ENCODE peak calls at places on chromosomes 4 and X, in nine cellular contexts. N, O, Y, M, B, K, W, J and T are unnamed samples. For H3K27me3, the result is how much of the 10 kb centered on the place peaks cover.

GRCh38 chrX:20354505-20354904 is 87.8 kb upstream of the RPS6KA3 start:
- DNase-seq in O (no peak), Y (no peak), J (no peak), B (no peak), W (no peak), M (no peak), N (no peak), K (no peak), T (no peak)

GRCh38 chrX:115582871-115583729 is 22.1 kb downstream of the PLS3 start:
- DNase-seq in N (no peak), W (no peak), K (no peak), Y (peak), M (no peak), B (no peak), O (no peak), J (no peak), T (no peak)

GRCh38 chr4:47050986-47051725 is 19.8 kb downstream of the GABRB1 start:
- DNase-seq in Y (no peak), N (no peak), B (no peak), W (no peak), O (no peak), K (no peak), J (no peak), M (no peak), T (no peak)

GRCh38 chr4:156137971-156138581 is 184.4 kb upstream of the CTSO start:
- DNase-seq in Y (no peak), W (no peak), O (no peak), N (no peak), J (no peak), B (no peak), K (no peak), M (no peak), T (no peak)

GRCh38 chr4:133594246-133595207 is 445.4 kb downstream of the PCDH10 start:
- DNase-seq in M (no peak), O (no peak), K (no peak), N (no peak), B (no peak), W (no peak), J (no peak), Y (peak), T (no peak)

GRCh38 chr4:16516796-16517413 is 290.6 kb upstream of the TAPT1 start:
- DNase-seq in N (no peak), W (no peak), Y (peak), J (peak), O (peak), M (peak), K (peak), B (no peak), T (no peak)

GRCh38 chr4:184400375-184400870 is 73.9 kb downstream of the IRF2 start:
- DNase-seq in Y (peak), B (no peak), N (no peak), M (no peak), K (no peak), J (no peak), O (peak), W (no peak), T (no peak)

GRCh38 chrX:17242470-17242869 is 132.5 kb upstream of the NHS start:
- DNase-seq in O (peak), K (no peak), B (no peak), M (peak), J (peak), Y (peak), N (no peak), W (no peak), T (no peak)

GRCh38 chrX:1468250-1468772 is 15.6 kb upstream of the ASMTL start:
- DNase-seq in O (no peak), K (no peak), B (peak), M (no peak), Y (no peak), W (peak), J (no peak), N (no peak), T (no peak)

GRCh38 chrX:81377329-81377728 is 175.4 kb downstream of the SH3BGRL start:
- DNase-seq in K (no peak), J (no peak), N (no peak), W (no peak), O (no peak), M (no peak), Y (peak), B (no peak), T (no peak)

GRCh38 chr4:19675172-19675811 is 576.4 kb upstream of the SLIT2 start:
- DNase-seq in M (no peak), K (no peak), B (no peak), N (no peak), W (no peak), O (no peak), Y (peak), J (no peak), T (no peak)

GRCh38 chrX:119481218-119481875 is 13.1 kb downstream of the SLC25A5 start:
- DNase-seq in N (peak), W (no peak), O (peak), K (no peak), J (no peak), B (no peak), M (no peak), Y (no peak), T (no peak)

GRCh38 chr4:13642163-13642562 is 14.6 kb upstream of the BOD1L1 start:
- DNase-seq in M (no peak), B (no peak), J (no peak), N (no peak), Y (peak), W (no peak), K (no peak), O (no peak), T (no peak)

GRCh38 chr4:57777871-57778270 is 667.7 kb upstream of the IGFBP7 start:
- DNase-seq in W (no peak), Y (no peak), B (no peak), M (no peak), K (no peak), J (no peak), N (no peak), O (no peak), T (no peak)

GRCh38 chrX:154373340-154374306 is 811 bp downstream of the FLNA start:
- DNase-seq in O (peak), Y (peak), M (peak), W (no peak), N (no peak), K (peak), B (no peak), J (peak), T (no peak)

GRCh38 chr4:165715989-165716388 is 157.0 kb upstream of the TLL1 start:
- DNase-seq in N (no peak), O (no peak), B (no peak), M (no peak), W (no peak), J (no peak), K (no peak), Y (no peak), T (no peak)

GRCh38 chr4:48139688-48140087 is 5.6 kb upstream of the TXK start:
- DNase-seq in Y (peak), K (no peak), J (no peak), W (no peak), M (no peak), B (no peak), N (no peak), O (no peak), T (no peak)

GRCh38 chrX:55008571-55009358 is 8.6 kb downstream of the APEX2 start:
- DNase-seq in Y (peak), N (no peak), K (no peak), W (no peak), B (no peak), M (no peak), O (no peak), J (no peak), T (no peak)

GRCh38 chr4:108825737-108826136 is 62.9 kb upstream of the ETNPPL start:
- DNase-seq in W (no peak), J (no peak), O (no peak), B (no peak), K (no peak), Y (no peak), N (no peak), M (no peak), T (no peak)

GRCh38 chr4:87250294-87250693 is 29.9 kb upstream of the KLHL8 start:
- DNase-seq in B (no peak), O (no peak), K (no peak), M (no peak), W (no peak), J (no peak), N (no peak), Y (no peak), T (no peak)

GRCh38 chrX:77446029-77446585 is 1.1 kb upstream of the FGF16 start:
- DNase-seq in K (no peak), W (no peak), M (peak), O (no peak), N (peak), B (peak), Y (no peak), J (no peak), T (no peak)

GRCh38 chrX:149372861-149373260 is 132.2 kb downstream of the IDS start:
- DNase-seq in J (no peak), Y (no peak), M (no peak), B (no peak), K (no peak), O (no peak), N (no peak), W (no peak), T (no peak)

GRCh38 chr4:55215087-55215486 is 89.7 kb upstream of the KDR start:
- DNase-seq in K (no peak), J (no peak), Y (no peak), O (no peak), N (no peak), M (no peak), B (no peak), W (no peak), T (no peak)

GRCh38 chr4:169033660-169034059 is 23.6 kb upstream of the CBR4 start:
- DNase-seq in O (no peak), M (no peak), Y (no peak), J (no peak), N (no peak), B (no peak), W (no peak), K (no peak), T (no peak)

GRCh38 chrX:1649623-1650022 is 34.8 kb downstream of the ASMT start:
- DNase-seq in O (no peak), N (no peak), M (no peak), Y (no peak), K (no peak), W (no peak), J (peak), B (no peak), T (no peak)

GRCh38 chrX:10549280-10549679 is 71.1 kb downstream of the MID1 start:
- DNase-seq in O (no peak), W (no peak), Y (no peak), J (no peak), K (no peak), B (no peak), M (no peak), N (no peak), T (no peak)

GRCh38 chr4:136925203-136925602 is 607.1 kb downstream of the PCDH18 start:
- DNase-seq in Y (no peak), O (no peak), J (no peak), M (no peak), W (no peak), K (no peak), B (no peak), N (no peak), T (no peak)

GRCh38 chrX:50684871-50685270 is 129.1 kb downstream of the SHROOM4 start:
- DNase-seq in M (no peak), N (no peak), O (no peak), J (no peak), B (no peak), W (no peak), K (no peak), Y (no peak), T (no peak)

GRCh38 chr4:69748176-69748575 is 12.2 kb downstream of the SULT1B1 start:
- DNase-seq in N (no peak), O (no peak), J (no peak), Y (no peak), M (no peak), K (no peak), B (no peak), W (no peak), T (no peak)

GRCh38 chr4:13240066-13240465 is 244.1 kb downstream of the RAB28 start:
- DNase-seq in N (no peak), W (no peak), M (no peak), Y (no peak), B (no peak), J (no peak), K (no peak), O (no peak), T (no peak)

GRCh38 chrX:17376381-17377046 is 1.5 kb downstream of the NHS start:
- DNase-seq in O (no peak), B (peak), W (no peak), M (peak), N (peak), J (no peak), K (peak), Y (no peak), T (no peak)

GRCh38 chrX:126137899-126138298 is 28.2 kb downstream of the DCAF12L2 start:
- DNase-seq in B (no peak), K (no peak), O (no peak), J (no peak), Y (no peak), W (no peak), M (no peak), N (no peak), T (no peak)

GRCh38 chrX:19566359-19567141 is 51.2 kb upstream of the MAP3K15 start:
- DNase-seq in M (no peak), W (no peak), B (no peak), K (no peak), Y (peak), J (no peak), N (no peak), O (peak), T (no peak)

GRCh38 chr4:52883183-52883621 is 21.1 kb downstream of the RASL11B start:
- DNase-seq in B (no peak), K (no peak), J (no peak), M (no peak), N (no peak), W (no peak), Y (no peak), O (no peak), T (no peak)

GRCh38 chrX:11619426-11619825 is 46.3 kb downstream of the ARHGAP6 start:
- DNase-seq in Y (peak), N (no peak), J (no peak), K (no peak), B (no peak), O (no peak), M (peak), W (no peak), T (no peak)
- TF ChIP-seq POLR2A in Y (no peak), N (no peak), J (no peak), K (no peak), B (no peak), O (no peak), M (no peak), W (no peak), T (no peak)

DNA sequence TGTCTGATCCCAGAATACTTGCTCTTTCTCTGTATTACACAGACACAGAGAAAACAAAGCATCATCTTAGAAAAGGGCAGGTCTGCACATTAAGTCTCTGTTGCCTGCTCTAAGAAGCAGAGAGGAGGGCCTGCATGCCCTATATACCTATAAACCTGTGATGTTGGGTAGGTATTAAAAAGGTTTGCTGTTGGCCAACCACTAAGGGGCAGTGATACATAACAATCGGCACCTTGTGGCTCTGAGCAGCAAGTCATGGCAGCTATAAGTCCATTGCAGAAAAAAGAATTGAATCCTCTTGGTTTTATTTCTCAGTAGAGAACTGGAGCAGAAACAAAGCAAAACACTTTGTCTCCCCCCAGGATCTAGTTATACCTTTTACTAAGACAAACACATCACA is 1364.4 kb downstream of the STIM2 start:
- DNase-seq in J (peak), O (peak), W (no peak), B (no peak), N (no peak), Y (peak), K (no peak), M (no peak), T (no peak)
- TF ChIP-seq CTCF in J (peak), O (no peak), W (no peak), B (no peak), N (peak), Y (peak), K (no peak), M (no peak), T (no peak)

DNA sequence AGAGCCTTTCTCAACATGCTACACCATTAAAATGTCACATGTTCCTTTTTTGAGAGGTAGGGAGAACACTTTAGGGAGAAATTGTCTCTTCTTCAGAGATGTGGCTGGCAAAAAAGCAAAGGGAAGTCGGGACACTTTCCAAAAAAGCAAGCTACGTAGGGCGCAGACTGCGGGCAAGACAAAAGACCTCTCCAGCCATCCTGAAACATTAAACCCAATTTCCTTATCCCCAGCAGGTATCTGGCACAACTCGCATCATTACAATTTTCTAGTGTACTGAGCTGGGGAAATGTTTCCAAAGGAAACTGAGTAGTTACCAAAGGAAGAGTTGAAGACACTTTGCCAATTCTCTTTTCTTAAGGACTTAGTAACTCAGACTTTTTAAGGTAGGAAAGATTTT is 116.0 kb downstream of the PACRGL start:
- DNase-seq in M (no peak), J (no peak), K (no peak), B (no peak), O (no peak), N (no peak), Y (no peak), W (no peak), T (no peak)
- H3K27me3 ChIP-seq in M (under half), J (under half), K (under half), B (under half), O (under half), N (under half), Y (under half), W (under half), T (under half)

DNA sequence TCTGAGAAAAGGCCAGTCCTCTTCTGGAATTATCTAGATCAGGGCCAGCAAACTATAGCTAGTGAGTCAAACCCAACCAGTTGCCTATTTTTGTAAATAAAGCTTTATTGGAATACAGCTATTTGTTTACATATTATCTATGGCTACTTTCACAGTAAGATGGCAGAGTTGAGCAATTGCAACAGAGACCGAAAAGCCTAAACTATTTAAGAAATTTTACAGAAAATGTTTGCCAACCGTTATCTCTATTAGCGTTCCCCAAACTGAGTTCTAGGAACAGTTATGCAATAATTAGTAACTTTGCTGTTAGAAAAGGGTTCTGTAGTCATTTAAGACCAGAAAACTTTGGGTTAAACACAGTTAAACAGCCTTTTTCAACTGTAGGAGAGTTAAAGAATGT is 10.5 kb downstream of the TEX13B start:
- DNase-seq in K (no peak), M (no peak), Y (no peak), J (no peak), W (no peak), O (no peak), N (no peak), B (no peak), T (no peak)
- TF ChIP-seq POLR2A in K (no peak), M (no peak), Y (no peak), J (no peak), W (no peak), O (no peak), N (no peak), B (no peak), T (no peak)

GRCh38 chr4:26322349-26322748 is 1.5 kb downstream of the RBPJ start:
- DNase-seq in W (no peak), Y (no peak), K (no peak), J (no peak), B (no peak), O (no peak), N (no peak), M (no peak), T (no peak)

GRCh38 chr4:26321326-26322276 is 787 bp downstream of the RBPJ start:
- DNase-seq in O (no peak), W (no peak), N (peak), J (no peak), M (peak), B (peak), Y (peak), K (peak), T (no peak)

GRCh38 chr4:26326791-26327190 is 6.0 kb downstream of the RBPJ start:
- DNase-seq in K (no peak), M (no peak), N (no peak), B (no peak), Y (peak), J (no peak), O (no peak), W (no peak), T (no peak)

GRCh38 chr4:26323807-26324206 is 3.0 kb downstream of the RBPJ start:
- DNase-seq in W (no peak), B (no peak), O (no peak), N (no peak), K (no peak), M (no peak), J (no peak), Y (peak), T (no peak)

DNA sequence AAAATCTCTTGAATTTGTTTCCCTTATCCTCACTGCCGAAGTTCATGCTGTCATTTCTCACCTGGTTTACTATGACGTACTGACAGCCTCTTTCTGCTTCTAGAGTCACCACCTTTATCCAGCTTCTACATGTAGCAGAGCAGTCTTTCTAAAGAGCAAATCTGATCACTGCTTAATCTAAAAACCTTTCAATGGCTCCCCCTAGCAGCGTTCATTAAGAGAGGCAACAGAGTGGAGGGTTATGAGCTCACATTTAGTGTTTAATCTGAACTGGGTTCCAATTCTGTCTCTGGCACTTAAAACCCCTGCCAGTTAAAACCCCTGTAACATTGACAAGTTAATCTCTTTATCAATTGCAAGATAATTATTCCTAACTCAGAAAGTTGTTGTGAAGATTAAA is 4.4 kb downstream of the RBPJ start:
- DNase-seq in J (no peak), W (no peak), B (no peak), Y (peak), N (no peak), O (peak), M (no peak), K (no peak), T (no peak)
- TF ChIP-seq CTCF in J (peak), W (no peak), B (peak), Y (peak), N (peak), O (no peak), M (no peak), K (no peak), T (peak)

GRCh38 chr4:8007581-8007980 is 67.9 kb upstream of the AFAP1 start:
- DNase-seq in N (no peak), Y (no peak), J (no peak), O (no peak), W (no peak), B (no peak), M (no peak), K (no peak), T (no peak)

GRCh38 chr4:8005814-8006215 is 66.2 kb upstream of the AFAP1 start:
- DNase-seq in O (no peak), W (no peak), J (no peak), M (no peak), K (no peak), Y (no peak), N (no peak), B (peak), T (no peak)

GRCh38 chr4:8005033-8005808 is 65.6 kb upstream of the AFAP1 start:
- DNase-seq in M (no peak), N (no peak), W (no peak), K (no peak), B (peak), J (no peak), O (no peak), Y (no peak), T (no peak)

GRCh38 chr4:8008391-8008790 is 68.7 kb upstream of the AFAP1 start:
- DNase-seq in O (no peak), W (no peak), Y (no peak), K (no peak), M (no peak), J (no peak), N (no peak), B (no peak), T (no peak)

DNA sequence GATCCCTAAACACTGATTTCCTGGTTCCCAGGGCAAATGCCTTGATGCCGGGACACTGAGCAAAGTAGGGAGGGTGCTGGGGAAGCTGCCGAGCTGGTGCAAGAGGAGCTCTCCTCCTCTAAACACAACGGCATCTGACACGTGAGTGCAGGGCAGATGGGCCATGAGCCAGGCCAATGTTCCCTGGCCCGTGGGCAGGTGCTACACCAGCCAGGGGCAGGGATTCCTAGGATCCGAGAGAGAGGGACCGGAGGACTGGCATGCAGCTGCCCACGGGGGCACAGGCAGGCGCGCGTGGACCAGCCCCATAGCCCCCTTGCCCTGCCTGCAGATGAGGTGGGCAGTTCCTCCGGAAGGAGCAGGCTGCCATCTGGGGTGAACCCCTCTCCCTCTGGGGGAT is 66.8 kb upstream of the AFAP1 start:
- DNase-seq in N (no peak), K (no peak), J (no peak), B (peak), Y (no peak), W (no peak), O (no peak), M (no peak), T (no peak)
- H3K27me3 ChIP-seq in N (under half), K (under half), J (under half), B (under half), Y (half or more), W (under half), O (under half), M (under half), T (under half)

GRCh38 chr4:107824367-107825071 is at the start of gene SGMS2:
- DNase-seq in J (no peak), N (peak), B (peak), Y (peak), K (peak), O (peak), M (peak), W (peak), T (peak)
- TF ChIP-seq POLR2A in J (no peak), N (peak), B (no peak), Y (peak), K (peak), O (peak), M (peak), W (peak), T (no peak)